ENCODE peak calls at places on chromosome 13, in nine cellular contexts. H is cardiac fibroblast; C is kidney epithelial cell; Q is BE2C; W is CD8-positive, alpha-beta T cell; E is Caco-2; L is fibroblast of villous mesenchyme; A is endodermal cell; Z is heart right ventricle. F is an unnamed sample.

GRCh38 chr13:101204270-101205011 is 211.9 kb downstream of the NALCN start:
- DNase-seq in H (peak; percentile 13), C (no peak), Q (no peak), W (no peak), E (no peak), L (peak; percentile 4), A (no peak), Z (no peak), F (no peak)

GRCh38 chr13:111577956-111578595 is 257.6 kb downstream of the TEX29 start:
- DNase-seq in H (no peak), C (no peak), Q (no peak), W (no peak), E (no peak), L (no peak), A (no peak), Z (no peak), F (no peak)

GRCh38 chr13:94416454-94417080 is 62.9 kb downstream of the DCT start:
- DNase-seq in H (peak; percentile 25), C (no peak), Q (peak; percentile 46), W (no peak), E (peak; percentile 53), L (peak; percentile 58), A (peak; percentile 87), Z (no peak), F (no peak)

GRCh38 chr13:57624565-57625435 is 6.7 kb upstream of the PCDH17 start:
- DNase-seq in H (peak; percentile 76), C (peak; percentile 32), Q (peak; percentile 73), W (no peak), E (peak; percentile 47), L (peak; percentile 42), A (peak; percentile 83), Z (no peak), F (peak; percentile 11)

GRCh38 chr13:25371608-25372274 is at the start of gene ATP8A2:
- DNase-seq in H (no peak), C (no peak), Q (peak; percentile 21), W (no peak), E (no peak), L (no peak), A (peak; percentile 71), Z (no peak), F (no peak)

GRCh38 chr13:77838271-77838670 is 80.4 kb downstream of the EDNRB start:
- DNase-seq in H (no peak), C (no peak), Q (no peak), W (no peak), E (no peak), L (no peak), A (no peak), Z (no peak), F (no peak)

GRCh38 chr13:93345642-93346220 is 119.1 kb downstream of the GPC6 start:
- DNase-seq in H (no peak), C (no peak), Q (no peak), W (no peak), E (no peak), L (peak; percentile 72), A (no peak), Z (no peak), F (no peak)

GRCh38 chr13:77338961-77339401 is 12.1 kb upstream of the MYCBP2 start:
- DNase-seq in H (no peak), C (no peak), Q (no peak), W (no peak), E (no peak), L (no peak), A (no peak), Z (no peak), F (no peak)

GRCh38 chr13:103883698-103884097 is 817.5 kb upstream of the SLC10A2 start:
- DNase-seq in H (peak; percentile 12), C (no peak), Q (no peak), W (no peak), E (no peak), L (peak; percentile 19), A (no peak), Z (no peak), F (no peak)

GRCh38 chr13:99028890-99029289 is 51.0 kb upstream of the DOCK9 start:
- DNase-seq in H (no peak), C (no peak), Q (peak; percentile 45), W (no peak), E (no peak), L (no peak), A (peak; percentile 85), Z (no peak), F (no peak)

GRCh38 chr13:20051366-20051765 is 92.8 kb downstream of the ZMYM2 start:
- DNase-seq in H (no peak), C (no peak), Q (no peak), W (no peak), E (no peak), L (no peak), A (no peak), Z (no peak), F (no peak)

GRCh38 chr13:106573279-106573831 is 5.4 kb upstream of the ARGLU1 start:
- DNase-seq in H (peak; percentile 87), C (no peak), Q (no peak), W (no peak), E (no peak), L (peak; percentile 79), A (no peak), Z (no peak), F (no peak)

GRCh38 chr13:21318891-21319532 is 140.1 kb downstream of the ZDHHC20 start:
- DNase-seq in H (no peak), C (no peak), Q (no peak), W (no peak), E (no peak), L (peak; percentile 22), A (no peak), Z (no peak), F (no peak)

GRCh38 chr13:54775501-54776191 is 1747.0 kb downstream of the OLFM4 start:
- DNase-seq in H (no peak), C (no peak), Q (no peak), W (no peak), E (no peak), L (no peak), A (no peak), Z (no peak), F (no peak)

GRCh38 chr13:110820311-110820710 is 94.6 kb downstream of the ANKRD10 start:
- DNase-seq in H (no peak), C (no peak), Q (no peak), W (no peak), E (no peak), L (no peak), A (no peak), Z (no peak), F (no peak)

GRCh38 chr13:79593611-79594275 is 112.8 kb downstream of the NDFIP2 start:
- DNase-seq in H (peak; percentile 82), C (peak; percentile 7), Q (no peak), W (no peak), E (no peak), L (no peak), A (no peak), Z (no peak), F (peak; percentile 26)

GRCh38 chr13:108426893-108427292 is 157.4 kb downstream of the TNFSF13B start:
- DNase-seq in H (peak; percentile 10), C (no peak), Q (no peak), W (no peak), E (no peak), L (no peak), A (no peak), Z (no peak), F (no peak)

GRCh38 chr13:20425819-20426219 is 99.8 kb downstream of the CRYL1 start:
- DNase-seq in H (no peak), C (no peak), Q (peak; percentile 79), W (no peak), E (no peak), L (no peak), A (no peak), Z (no peak), F (no peak)

GRCh38 chr13:23348270-23349126 is 85.0 kb downstream of the SACS start:
- DNase-seq in H (peak; percentile 16), C (no peak), Q (no peak), W (no peak), E (no peak), L (no peak), A (no peak), Z (no peak), F (no peak)
- TF ChIP-seq CTCF in H (no peak), C (no peak), Q (no peak), W (no peak), E (no peak), L (no peak), A (peak; percentile 59), Z (peak; percentile 42), F (no peak)

DNA sequence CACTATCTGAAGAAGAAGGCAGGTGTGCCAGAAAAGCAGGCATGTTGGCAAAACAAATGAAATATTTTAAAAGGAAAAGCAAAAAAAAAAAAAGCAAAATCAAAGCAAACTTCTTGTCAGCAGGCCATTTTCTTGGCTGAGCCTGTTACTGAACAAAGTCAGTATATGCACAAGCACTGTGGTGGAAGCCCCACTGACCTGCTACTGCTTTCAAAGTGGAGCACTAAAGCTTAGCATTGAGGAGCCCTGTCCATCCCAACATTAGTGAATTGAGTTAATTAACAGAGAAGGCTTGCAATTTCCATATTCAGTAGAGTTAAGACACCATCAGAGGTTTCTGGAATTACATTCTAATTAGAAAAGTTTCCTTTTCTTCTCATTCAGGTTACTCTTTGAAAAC is 574.1 kb downstream of the PCDH9 start:
- DNase-seq in H (no peak), C (no peak), Q (no peak), W (no peak), E (no peak), L (no peak), A (no peak), Z (no peak), F (no peak)
- H3K4me3 ChIP-seq in H (no peak overlapping the region), C (no peak overlapping the region), Q (no peak overlapping the region), W (no peak overlapping the region), E (no peak overlapping the region), L (no peak overlapping the region), A (no peak overlapping the region), Z (no peak overlapping the region), F (no peak overlapping the region)

GRCh38 chr13:32911506-32911905 is 104.7 kb upstream of the KL start:
- DNase-seq in H (peak; percentile 67), C (peak; percentile 14), Q (peak; percentile 46), W (no peak), E (peak; percentile 50), L (peak; percentile 64), A (peak; percentile 72), Z (no peak), F (no peak)
- TF ChIP-seq CTCF in H (peak; percentile 53), C (peak; percentile 43), Q (peak; percentile 75), W (no peak), E (peak; percentile 45), L (peak; percentile 68), A (peak; percentile 76), Z (peak; percentile 56), F (peak; percentile 49)

GRCh38 chr13:42971670-42972355 is 20.2 kb downstream of the EPSTI1 start:
- DNase-seq in H (peak; percentile 56), C (no peak), Q (no peak), W (no peak), E (no peak), L (peak; percentile 70), A (no peak), Z (no peak), F (no peak)

GRCh38 chr13:42973581-42973980 is 18.5 kb downstream of the EPSTI1 start:
- DNase-seq in H (no peak), C (no peak), Q (no peak), W (no peak), E (no peak), L (peak; percentile 56), A (no peak), Z (no peak), F (no peak)

GRCh38 chr13:42969558-42970172 is 22.4 kb downstream of the EPSTI1 start:
- DNase-seq in H (peak; percentile 78), C (no peak), Q (peak; percentile 89), W (peak; percentile 65), E (peak; percentile 83), L (peak; percentile 85), A (peak; percentile 94), Z (peak; percentile 79), F (peak; percentile 33)

GRCh38 chr13:42968906-42969305 is 23.1 kb downstream of the EPSTI1 start:
- DNase-seq in H (no peak), C (no peak), Q (no peak), W (no peak), E (peak; percentile 87), L (no peak), A (peak; percentile 77), Z (no peak), F (no peak)

GRCh38 chr13:42970824-42971669 is 21.0 kb downstream of the EPSTI1 start:
- DNase-seq in H (peak; percentile 74), C (no peak), Q (peak; percentile 49), W (no peak), E (peak; percentile 67), L (peak; percentile 44), A (peak; percentile 78), Z (no peak), F (peak; percentile 12)
- H3K4me3 ChIP-seq in H (no peak overlapping the region), C (no peak overlapping the region), Q (no peak overlapping the region), W (no peak overlapping the region), E (no peak overlapping the region), L (no peak overlapping the region), A (peak overlapping the region; percentile 5), Z (no peak overlapping the region), F (no peak overlapping the region)